ENCODE peak calls at places on chromosomes 12 and 14, in six cellular contexts. B, Y, O, D, R and T are unnamed samples.

GRCh38 chr12:13573698-13574321 is 377.3 kb downstream of the EMP1 start:
- DNase-seq in B (no peak), R (no peak), D (no peak), Y (no peak), O (peak; percentile 87), T (no peak)

GRCh38 chr14:100692859-100693558 is 33.7 kb upstream of the DLK1 start:
- DNase-seq in Y (no peak), O (peak; percentile 91), B (no peak), D (no peak), R (no peak), T (peak; percentile 99)

GRCh38 chr14:71209888-71210287 is 302.6 kb downstream of the PCNX1 start:
- DNase-seq in O (no peak), D (no peak), B (no peak), Y (no peak), R (no peak), T (no peak)

GRCh38 chr12:132157733-132158409 is 13.6 kb downstream of the NOC4L start:
- DNase-seq in R (no peak), B (no peak), D (no peak), O (no peak), Y (no peak), T (no peak)

GRCh38 chr14:61653507-61653906 is 41.8 kb upstream of the HIF1A start:
- DNase-seq in D (no peak), B (no peak), O (no peak), R (no peak), Y (peak; percentile 42), T (peak; percentile 85)

GRCh38 chr12:52207895-52208294 is 16.1 kb upstream of the KRT80 start:
- DNase-seq in O (no peak), R (peak; percentile 67), Y (peak; percentile 57), D (peak; percentile 74), B (no peak), T (peak; percentile 69)

GRCh38 chr12:97681612-97682504 is 219.3 kb downstream of the RMST start:
- DNase-seq in Y (no peak), D (no peak), B (no peak), R (no peak), O (no peak), T (no peak)

GRCh38 chr12:103399986-103400385 is 95.8 kb downstream of the C12orf42 start:
- DNase-seq in O (no peak), Y (no peak), B (no peak), D (no peak), R (no peak), T (no peak)

GRCh38 chr14:37931998-37932397 is 275.7 kb upstream of the SSTR1 start:
- DNase-seq in Y (no peak), O (no peak), D (no peak), B (peak; percentile 3), R (no peak), T (no peak)

GRCh38 chr14:100776681-100777365 is 49.1 kb upstream of the MEG3 start:
- DNase-seq in Y (no peak), O (no peak), R (no peak), D (no peak), B (no peak), T (no peak)

GRCh38 chr12:24562761-24563392 is 386.0 kb downstream of the BCAT1 start:
- DNase-seq in O (no peak), B (peak; percentile 56), D (peak; percentile 37), Y (peak; percentile 40), R (peak; percentile 53), T (no peak)

GRCh38 chr12:106425061-106425706 is 67.6 kb downstream of the POLR3B start:
- DNase-seq in B (peak; percentile 50), R (no peak), Y (no peak), O (no peak), D (no peak), T (no peak)

GRCh38 chr14:65478017-65478416 is 65.5 kb downstream of the FUT8 start:
- DNase-seq in Y (no peak), O (peak; percentile 16), D (no peak), R (no peak), B (no peak), T (no peak)

GRCh38 chr14:22427771-22428228 is 161.2 kb downstream of the DAD1 start:
- DNase-seq in Y (peak; percentile 62), B (peak; percentile 15), O (no peak), R (peak; percentile 54), D (peak; percentile 26), T (no peak)

GRCh38 chr14:55256586-55256985 is 14.6 kb upstream of the FBXO34 start:
- DNase-seq in B (no peak), D (no peak), R (no peak), O (no peak), Y (no peak), T (no peak)

GRCh38 chr12:11695321-11695720 is 45.8 kb downstream of the ETV6 start:
- DNase-seq in D (no peak), R (no peak), B (no peak), O (no peak), Y (peak; percentile 67), T (no peak)

GRCh38 chr12:64624035-64624434 is 13.7 kb downstream of the RASSF3 start:
- DNase-seq in Y (no peak), O (no peak), B (peak; percentile 54), D (no peak), R (no peak), T (no peak)

GRCh38 chr12:64633186-64633939 is 23.1 kb downstream of the RASSF3 start:
- DNase-seq in D (no peak), B (no peak), R (no peak), Y (no peak), O (no peak), T (no peak)

GRCh38 chr12:64631197-64631596 is 20.9 kb downstream of the RASSF3 start:
- DNase-seq in Y (no peak), R (no peak), O (no peak), B (no peak), D (no peak), T (no peak)

GRCh38 chr12:64625243-64626077 is 15.2 kb downstream of the RASSF3 start:
- DNase-seq in Y (peak; percentile 79), O (peak; percentile 60), R (no peak), D (peak; percentile 57), B (no peak), T (no peak)

GRCh38 chr12:64627781-64628180 is 17.5 kb downstream of the RASSF3 start:
- DNase-seq in D (no peak), Y (no peak), B (no peak), O (no peak), R (no peak), T (no peak)
- H3K27ac ChIP-seq in D (peak overlapping the region; percentile 93), Y (peak overlapping the region; percentile 80), B (peak overlapping the region; percentile 61), O (no peak overlapping the region), R (no peak overlapping the region), T (no peak overlapping the region)

GRCh38 chr12:113325938-113326337 is 9.0 kb downstream of the SLC8B1 start:
- DNase-seq in D (peak; percentile 70), Y (no peak), R (no peak), O (no peak), B (no peak), T (no peak)

GRCh38 chr12:113329022-113329790 is 5.7 kb downstream of the SLC8B1 start:
- DNase-seq in O (no peak), R (no peak), Y (no peak), B (no peak), D (no peak), T (no peak)

GRCh38 chr12:113329791-113330417 is 5.0 kb downstream of the SLC8B1 start:
- DNase-seq in D (no peak), Y (no peak), R (no peak), O (no peak), B (no peak), T (no peak)

GRCh38 chr12:113328368-113328889 is 6.5 kb downstream of the SLC8B1 start:
- DNase-seq in B (no peak), R (no peak), Y (no peak), O (no peak), D (no peak), T (no peak)

DNA sequence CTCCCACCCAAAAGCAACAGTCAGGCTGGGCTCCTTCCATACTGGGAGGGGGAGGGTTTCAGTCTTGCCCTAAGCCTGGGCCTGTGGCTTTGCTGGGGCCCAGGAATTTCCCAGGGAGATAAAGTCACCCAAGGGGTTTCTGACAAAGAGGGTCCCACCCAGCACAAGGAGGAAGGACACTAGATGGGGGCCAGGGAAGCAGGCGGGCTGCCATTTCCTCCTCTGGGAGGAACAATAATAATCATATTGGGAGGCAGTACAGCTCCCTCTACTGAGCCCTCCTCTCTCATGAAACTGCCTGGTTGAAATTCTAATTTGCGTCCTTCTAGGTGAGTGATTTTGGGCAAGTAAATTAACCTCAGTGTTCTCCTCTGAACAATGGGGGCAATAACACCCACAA is 7.9 kb downstream of the SLC8B1 start:
- DNase-seq in R (no peak), Y (no peak), B (no peak), D (no peak), O (no peak), T (no peak)
- TF ChIP-seq CTCF in R (no peak), Y (no peak), B (peak; percentile 33), D (peak; percentile 40), O (no peak), T (no peak)

GRCh38 chr14:103541494-103541943 is 12.5 kb downstream of the TRMT61A start:
- DNase-seq in D (no peak), R (peak; percentile 44), B (no peak), O (no peak), Y (no peak), T (no peak)
- H3K4me1 ChIP-seq in D (peaks cover 78% of the 10 kb centered on the region), R (peaks cover 63% of the 10 kb centered on the region), B (peaks cover 18% of the 10 kb centered on the region), O (peaks cover 54% of the 10 kb centered on the region), Y (peaks cover 75% of the 10 kb centered on the region), T (peaks cover 29% of the 10 kb centered on the region)

GRCh38 chr14:46747253-46747652 is 95.7 kb upstream of the RPL10L start:
- DNase-seq in B (no peak), O (no peak), D (no peak), R (no peak), Y (no peak), T (no peak)
- H3K27ac ChIP-seq in B (no peak overlapping the region), O (no peak overlapping the region), D (no peak overlapping the region), R (no peak overlapping the region), Y (no peak overlapping the region), T (no peak overlapping the region)

GRCh38 chr12:45282411-45282810 is 66.5 kb downstream of the ANO6 start:
- DNase-seq in R (no peak), Y (no peak), B (no peak), D (no peak), O (no peak), T (no peak)

GRCh38 chr12:45281994-45282393 is 66.1 kb downstream of the ANO6 start:
- DNase-seq in Y (no peak), D (no peak), O (no peak), R (no peak), B (no peak), T (no peak)

GRCh38 chr12:45285717-45286116 is 69.8 kb downstream of the ANO6 start:
- DNase-seq in R (no peak), D (no peak), B (peak; percentile 40), O (no peak), Y (no peak), T (no peak)

GRCh38 chr12:45286621-45287020 is 70.7 kb downstream of the ANO6 start:
- DNase-seq in Y (no peak), R (no peak), B (no peak), D (no peak), O (no peak), T (no peak)

GRCh38 chr12:45284096-45284901 is 68.4 kb downstream of the ANO6 start:
- DNase-seq in B (peak; percentile 77), Y (no peak), R (no peak), O (no peak), D (no peak), T (no peak)
- TF ChIP-seq CTCF in B (peak; percentile 2), Y (no peak), R (no peak), O (no peak), D (no peak), T (no peak)